ENCODE peak calls at places on chromosomes 3 and 15, in nine cellular contexts. One of them, this sample, is unnamed.

GRCh38 chr3:71468311-71469130 is 115.0 kb downstream of the FOXP1 start:
- DNase-seq in DND-41: no peak
- DNase-seq in fibroblast of lung: no peak
- DNase-seq in Karpas-422: no peak
- DNase-seq in neuronal stem cell: no peak
- DNase-seq in H1: no peak
- DNase-seq in hepatocyte: no peak
- DNase-seq in MM.1S: no peak
- DNase-seq in OCI-LY7: no peak
- DNase-seq in this sample: no peak

GRCh38 chr3:38003371-38003816 is 12.8 kb downstream of the VILL start:
- DNase-seq in DND-41: peak; percentile 63
- DNase-seq in fibroblast of lung: peak; percentile 28
- DNase-seq in Karpas-422: peak; percentile 72
- DNase-seq in neuronal stem cell: peak; percentile 67
- DNase-seq in H1: peak; percentile 96
- DNase-seq in hepatocyte: peak; percentile 80
- DNase-seq in MM.1S: no peak
- DNase-seq in OCI-LY7: peak; percentile 54
- DNase-seq in this sample: no peak

GRCh38 chr3:41199866-41200668 is 762 bp downstream of the CTNNB1 start:
- DNase-seq in DND-41: no peak
- DNase-seq in fibroblast of lung: peak; percentile 31
- DNase-seq in Karpas-422: peak; percentile 79
- DNase-seq in neuronal stem cell: no peak
- DNase-seq in H1: no peak
- DNase-seq in hepatocyte: peak; percentile 61
- DNase-seq in MM.1S: peak; percentile 36
- DNase-seq in OCI-LY7: peak; percentile 63
- DNase-seq in this sample: no peak

GRCh38 chr15:68354923-68355322 is 77.0 kb downstream of the ITGA11 start:
- DNase-seq in DND-41: no peak
- DNase-seq in fibroblast of lung: peak; percentile 76
- DNase-seq in Karpas-422: no peak
- DNase-seq in neuronal stem cell: no peak
- DNase-seq in H1: no peak
- DNase-seq in hepatocyte: peak; percentile 63
- DNase-seq in MM.1S: no peak
- DNase-seq in OCI-LY7: no peak
- DNase-seq in this sample: no peak

GRCh38 chr3:56557815-56558170 is 818 bp downstream of the CCDC66 start:
- DNase-seq in DND-41: no peak
- DNase-seq in fibroblast of lung: no peak
- DNase-seq in Karpas-422: no peak
- DNase-seq in neuronal stem cell: no peak
- DNase-seq in H1: no peak
- DNase-seq in hepatocyte: peak; percentile 9
- DNase-seq in MM.1S: no peak
- DNase-seq in OCI-LY7: no peak
- DNase-seq in this sample: no peak

GRCh38 chr3:152496286-152496685 is 227.6 kb downstream of the MBNL1 start:
- DNase-seq in DND-41: no peak
- DNase-seq in fibroblast of lung: peak; percentile 3
- DNase-seq in Karpas-422: no peak
- DNase-seq in neuronal stem cell: no peak
- DNase-seq in H1: no peak
- DNase-seq in hepatocyte: no peak
- DNase-seq in MM.1S: no peak
- DNase-seq in OCI-LY7: no peak
- DNase-seq in this sample: no peak

GRCh38 chr3:185936814-185937688 is 763 bp downstream of the TRA2B start:
- DNase-seq in DND-41: peak; percentile 90
- DNase-seq in fibroblast of lung: peak; percentile 90
- DNase-seq in Karpas-422: peak; percentile 99
- DNase-seq in neuronal stem cell: peak; percentile 81
- DNase-seq in H1: peak; percentile 87
- DNase-seq in hepatocyte: peak; percentile 94
- DNase-seq in MM.1S: peak; percentile 89
- DNase-seq in OCI-LY7: peak; percentile 92
- DNase-seq in this sample: no peak

GRCh38 chr3:15636028-15636709 is 34.6 kb downstream of the BTD start:
- DNase-seq in DND-41: peak; percentile 64
- DNase-seq in fibroblast of lung: peak; percentile 89
- DNase-seq in Karpas-422: no peak
- DNase-seq in neuronal stem cell: no peak
- DNase-seq in H1: no peak
- DNase-seq in hepatocyte: no peak
- DNase-seq in MM.1S: no peak
- DNase-seq in OCI-LY7: peak; percentile 10
- DNase-seq in this sample: no peak

GRCh38 chr3:152738656-152739055 is 96.3 kb upstream of the P2RY1 start:
- DNase-seq in DND-41: no peak
- DNase-seq in fibroblast of lung: peak; percentile 86
- DNase-seq in Karpas-422: no peak
- DNase-seq in neuronal stem cell: no peak
- DNase-seq in H1: no peak
- DNase-seq in hepatocyte: no peak
- DNase-seq in MM.1S: peak; percentile 46
- DNase-seq in OCI-LY7: no peak
- DNase-seq in this sample: no peak

DNA sequence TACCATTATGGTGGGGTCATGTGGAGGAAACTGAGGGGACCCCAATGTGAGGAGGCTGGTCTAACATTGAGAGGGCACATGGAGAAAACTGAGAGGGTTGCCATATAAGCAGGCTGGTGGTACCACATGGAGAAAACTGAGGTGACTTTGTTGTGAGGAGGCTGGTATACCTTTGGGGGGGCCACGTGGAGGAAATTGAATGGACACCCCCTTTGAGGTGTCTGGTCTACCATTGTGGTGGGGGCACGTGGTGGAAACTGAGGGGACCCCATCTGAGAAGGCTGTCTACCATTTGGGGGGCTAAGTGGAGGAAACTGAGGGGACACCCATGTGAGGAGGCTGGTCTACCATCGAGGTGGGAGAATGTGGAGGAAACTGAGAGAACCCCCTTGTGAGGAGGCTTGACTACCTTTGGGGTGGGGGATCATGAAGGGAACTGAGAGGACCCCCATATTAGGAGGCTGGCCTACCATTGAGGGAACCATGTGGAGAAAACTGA is 163.8 kb downstream of the FBLN2 start:
- DNase-seq in DND-41: no peak
- DNase-seq in fibroblast of lung: no peak
- DNase-seq in Karpas-422: no peak
- DNase-seq in neuronal stem cell: no peak
- DNase-seq in H1: no peak
- DNase-seq in hepatocyte: no peak
- DNase-seq in MM.1S: no peak
- DNase-seq in OCI-LY7: no peak
- DNase-seq in this sample: no peak
- H3K9me3 ChIP-seq in DND-41: no peaks in the 10 kb centered on the region
- H3K9me3 ChIP-seq in fibroblast of lung: no peaks in the 10 kb centered on the region
- H3K9me3 ChIP-seq in Karpas-422: no peaks in the 10 kb centered on the region
- H3K9me3 ChIP-seq in neuronal stem cell: no peaks in the 10 kb centered on the region
- H3K9me3 ChIP-seq in H1: peaks cover 2% of the 10 kb centered on the region
- H3K9me3 ChIP-seq in hepatocyte: no peaks in the 10 kb centered on the region
- H3K9me3 ChIP-seq in MM.1S: no peaks in the 10 kb centered on the region
- H3K9me3 ChIP-seq in OCI-LY7: no peaks in the 10 kb centered on the region
- H3K9me3 ChIP-seq in this sample: no peaks in the 10 kb centered on the region

DNA sequence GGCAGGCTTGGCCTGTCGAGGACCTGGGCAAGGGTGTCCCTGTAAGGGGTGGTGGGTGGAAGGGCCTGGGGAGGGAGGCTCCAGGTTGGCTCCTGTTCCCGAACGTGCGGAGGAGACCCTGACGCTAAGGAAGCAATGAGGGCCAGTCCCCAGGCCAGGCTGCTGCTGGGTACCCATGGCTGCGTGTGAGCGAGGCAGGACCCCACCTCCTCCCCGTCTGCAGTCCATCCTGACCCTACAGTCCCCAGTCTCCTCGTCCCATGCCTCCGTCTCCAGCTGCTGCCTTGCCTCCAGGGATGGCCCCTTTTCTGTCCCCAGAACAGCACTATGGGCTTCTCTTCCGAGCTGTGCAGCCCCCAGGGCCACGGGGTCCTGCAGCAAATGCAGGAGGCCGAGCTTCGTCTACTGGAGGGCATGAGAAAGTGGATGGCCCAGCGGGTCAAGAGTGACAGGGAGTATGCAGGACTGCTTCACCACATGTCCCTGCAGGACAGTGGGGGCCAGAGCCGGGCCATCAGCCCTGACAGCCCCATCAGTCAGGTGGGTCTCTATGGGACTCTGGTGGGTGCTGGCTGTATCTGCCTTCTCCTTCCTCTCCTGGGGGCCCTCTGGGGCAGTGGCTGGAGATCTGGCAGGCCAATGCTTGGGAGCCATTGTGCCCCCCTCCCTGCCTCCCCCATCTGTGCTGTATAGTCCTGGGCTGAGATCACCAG is 571 bp downstream of the FES start:
- DNase-seq in DND-41: no peak
- DNase-seq in fibroblast of lung: no peak
- DNase-seq in Karpas-422: no peak
- DNase-seq in neuronal stem cell: no peak
- DNase-seq in H1: no peak
- DNase-seq in hepatocyte: no peak
- DNase-seq in MM.1S: no peak
- DNase-seq in OCI-LY7: no peak
- DNase-seq in this sample: no peak
- H2AFZ ChIP-seq in DND-41: no peak overlapping the region
- H2AFZ ChIP-seq in fibroblast of lung: peak overlapping the region; percentile 65
- H2AFZ ChIP-seq in Karpas-422: no peak overlapping the region
- H2AFZ ChIP-seq in neuronal stem cell: peak overlapping the region; percentile 59
- H2AFZ ChIP-seq in H1: peak overlapping the region; percentile 11
- H2AFZ ChIP-seq in hepatocyte: peak overlapping the region; percentile 97
- H2AFZ ChIP-seq in MM.1S: no peak overlapping the region
- H2AFZ ChIP-seq in OCI-LY7: no peak overlapping the region
- H2AFZ ChIP-seq in this sample: peak overlapping the region; percentile 30

DNA sequence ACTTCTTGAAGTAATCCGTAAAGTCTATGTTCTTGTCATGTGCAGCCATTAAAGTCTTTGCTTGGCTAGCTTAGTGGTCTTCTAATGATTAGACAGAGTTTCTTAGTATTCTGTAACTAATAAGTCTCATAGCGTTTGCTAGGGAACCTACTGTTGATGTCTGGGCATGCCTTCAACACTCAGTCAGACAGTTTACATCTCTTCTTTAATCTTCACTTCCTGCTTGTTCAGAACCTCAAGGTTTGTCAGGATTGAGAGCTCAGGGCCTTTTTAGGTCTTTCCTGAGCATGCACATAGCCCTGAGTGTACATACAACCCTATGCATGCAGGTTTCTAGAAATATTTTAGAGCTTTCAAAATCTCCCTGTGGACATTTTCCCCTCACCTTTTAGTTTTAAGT is 426.3 kb downstream of the AGBL1 start:
- DNase-seq in DND-41: no peak
- DNase-seq in fibroblast of lung: no peak
- DNase-seq in Karpas-422: no peak
- DNase-seq in neuronal stem cell: no peak
- DNase-seq in H1: no peak
- DNase-seq in hepatocyte: no peak
- DNase-seq in MM.1S: no peak
- DNase-seq in OCI-LY7: no peak
- DNase-seq in this sample: no peak
- H3K9me3 ChIP-seq in DND-41: no peaks in the 10 kb centered on the region
- H3K9me3 ChIP-seq in fibroblast of lung: no peaks in the 10 kb centered on the region
- H3K9me3 ChIP-seq in Karpas-422: peaks cover 7% of the 10 kb centered on the region
- H3K9me3 ChIP-seq in neuronal stem cell: no peaks in the 10 kb centered on the region
- H3K9me3 ChIP-seq in H1: no peaks in the 10 kb centered on the region
- H3K9me3 ChIP-seq in hepatocyte: no peaks in the 10 kb centered on the region
- H3K9me3 ChIP-seq in MM.1S: no peaks in the 10 kb centered on the region
- H3K9me3 ChIP-seq in OCI-LY7: no peaks in the 10 kb centered on the region
- H3K9me3 ChIP-seq in this sample: no peaks in the 10 kb centered on the region

GRCh38 chr3:58331593-58332152 is 1.0 kb upstream of the PXK start:
- DNase-seq in DND-41: no peak
- DNase-seq in fibroblast of lung: no peak
- DNase-seq in Karpas-422: no peak
- DNase-seq in neuronal stem cell: no peak
- DNase-seq in H1: no peak
- DNase-seq in hepatocyte: no peak
- DNase-seq in MM.1S: no peak
- DNase-seq in OCI-LY7: no peak
- DNase-seq in this sample: no peak

GRCh38 chr3:58334013-58334321 is 1.3 kb downstream of the PXK start:
- DNase-seq in DND-41: no peak
- DNase-seq in fibroblast of lung: no peak
- DNase-seq in Karpas-422: peak; percentile 57
- DNase-seq in neuronal stem cell: no peak
- DNase-seq in H1: no peak
- DNase-seq in hepatocyte: no peak
- DNase-seq in MM.1S: no peak
- DNase-seq in OCI-LY7: no peak
- DNase-seq in this sample: no peak

GRCh38 chr3:58335432-58335947 is 2.8 kb downstream of the PXK start:
- DNase-seq in DND-41: no peak
- DNase-seq in fibroblast of lung: no peak
- DNase-seq in Karpas-422: no peak
- DNase-seq in neuronal stem cell: no peak
- DNase-seq in H1: no peak
- DNase-seq in hepatocyte: no peak
- DNase-seq in MM.1S: no peak
- DNase-seq in OCI-LY7: no peak
- DNase-seq in this sample: no peak

GRCh38 chr3:58332575-58333179 is at the start of gene PXK:
- DNase-seq in DND-41: peak; percentile 81
- DNase-seq in fibroblast of lung: peak; percentile 74
- DNase-seq in Karpas-422: peak; percentile 93
- DNase-seq in neuronal stem cell: peak; percentile 66
- DNase-seq in H1: peak; percentile 84
- DNase-seq in hepatocyte: peak; percentile 88
- DNase-seq in MM.1S: peak; percentile 78
- DNase-seq in OCI-LY7: peak; percentile 88
- DNase-seq in this sample: no peak

GRCh38 chr3:58333206-58334012 is 717 bp downstream of the PXK start:
- DNase-seq in DND-41: peak; percentile 49
- DNase-seq in fibroblast of lung: peak; percentile 40
- DNase-seq in Karpas-422: peak; percentile 72
- DNase-seq in neuronal stem cell: peak; percentile 17
- DNase-seq in H1: peak; percentile 58
- DNase-seq in hepatocyte: peak; percentile 42
- DNase-seq in MM.1S: peak; percentile 46
- DNase-seq in OCI-LY7: peak; percentile 75
- DNase-seq in this sample: no peak
- H2AFZ ChIP-seq in DND-41: peak overlapping the region; percentile 72
- H2AFZ ChIP-seq in fibroblast of lung: no peak overlapping the region
- H2AFZ ChIP-seq in Karpas-422: no peak overlapping the region
- H2AFZ ChIP-seq in neuronal stem cell: peak overlapping the region; percentile 99
- H2AFZ ChIP-seq in H1: peak overlapping the region; percentile 62
- H2AFZ ChIP-seq in hepatocyte: peak overlapping the region; percentile 53
- H2AFZ ChIP-seq in MM.1S: peak overlapping the region; percentile 93
- H2AFZ ChIP-seq in OCI-LY7: peak overlapping the region; percentile 17
- H2AFZ ChIP-seq in this sample: peak overlapping the region; percentile 77